ENCODE peak calls at places on chromosomes 4 and X, in five cellular contexts. M is bronchial epithelial cell, X is GM12865, P is WTC11, Q is ovary. B is an unnamed sample.

GRCh38 chr4:8468746-8469535 is 28.4 kb downstream of the TRMT44 start:
- DNase-seq in M (peak), X (peak), P (peak), Q (peak), B (peak)

GRCh38 chrX:56986138-56986537 is 9.2 kb downstream of the SPIN3 start:
- DNase-seq in M (peak), X (peak), P (no peak), Q (no peak), B (no peak)

GRCh38 chr4:145868637-145869409 is 69.8 kb downstream of the ZNF827 start:
- DNase-seq in M (no peak), X (peak), P (no peak), Q (no peak), B (no peak)

GRCh38 chrX:154368630-154369452 is 5.6 kb downstream of the FLNA start:
- DNase-seq in M (peak), X (peak), P (peak), Q (peak), B (peak)

GRCh38 chr4:101756181-101756580 is 34.3 kb upstream of the BANK1 start:
- DNase-seq in M (no peak), X (no peak), P (no peak), Q (no peak), B (no peak)

GRCh38 chr4:55545133-55545532 is 1.6 kb downstream of the CLOCK start:
- DNase-seq in M (peak), X (no peak), P (no peak), Q (no peak), B (peak)

GRCh38 chr4:86594559-86595425 is 677 bp downstream of the PTPN13 start:
- DNase-seq in M (peak), X (peak), P (peak), Q (peak), B (peak)

GRCh38 chrX:37578045-37578444 is 6.6 kb downstream of the LANCL3 start:
- DNase-seq in M (peak), X (no peak), P (no peak), Q (no peak), B (peak)

GRCh38 chr4:3717241-3717640 is 48.9 kb upstream of the ADRA2C start:
- DNase-seq in M (no peak), X (no peak), P (no peak), Q (no peak), B (no peak)

GRCh38 chr4:128155231-128155855 is 94.2 kb downstream of the LARP1B start:
- DNase-seq in M (no peak), X (no peak), P (no peak), Q (no peak), B (no peak)

GRCh38 chrX:68732906-68733493 is 85.5 kb downstream of the STARD8 start:
- DNase-seq in M (peak), X (peak), P (peak), Q (peak), B (peak)

GRCh38 chr4:76606662-76607265 is 171.7 kb downstream of the SHROOM3 start:
- DNase-seq in M (no peak), X (peak), P (no peak), Q (no peak), B (no peak)

GRCh38 chr4:51884606-51885005 is 41.7 kb downstream of the DCUN1D4 start:
- DNase-seq in M (no peak), X (no peak), P (no peak), Q (no peak), B (no peak)

GRCh38 chrX:88526385-88526784 is 220.6 kb upstream of the CPXCR1 start:
- DNase-seq in M (no peak), X (no peak), P (no peak), Q (no peak), B (no peak)

GRCh38 chrX:42803320-42803719 is 25.4 kb upstream of the PPP1R2C start:
- DNase-seq in M (peak), X (no peak), P (no peak), Q (no peak), B (peak)

GRCh38 chr4:67568820-67569219 is 10.3 kb downstream of the STAP1 start:
- DNase-seq in M (peak), X (no peak), P (no peak), Q (no peak), B (peak)

GRCh38 chr4:78057600-78058560 is 757 bp downstream of the FRAS1 start:
- DNase-seq in M (peak), X (peak), P (peak), Q (peak), B (peak)

GRCh38 chr4:117096886-117097285 is 11.5 kb upstream of the TRAM1L1 start:
- DNase-seq in M (no peak), X (no peak), P (no peak), Q (no peak), B (no peak)

GRCh38 chr4:7950301-7951092 is 10.8 kb upstream of the AFAP1 start:
- DNase-seq in M (no peak), X (no peak), P (no peak), Q (no peak), B (no peak)

GRCh38 chrX:11792461-11793421 is 34.7 kb downstream of the MSL3 start:
- DNase-seq in M (no peak), X (peak), P (no peak), Q (no peak), B (no peak)

GRCh38 chr4:48906283-48907173 is at the start of gene OCIAD2:
- DNase-seq in M (peak), X (peak), P (peak), Q (peak), B (peak)
- TF ChIP-seq CTCF in M (peak), X (peak), P (no peak), Q (no peak), B (no peak)

DNA sequence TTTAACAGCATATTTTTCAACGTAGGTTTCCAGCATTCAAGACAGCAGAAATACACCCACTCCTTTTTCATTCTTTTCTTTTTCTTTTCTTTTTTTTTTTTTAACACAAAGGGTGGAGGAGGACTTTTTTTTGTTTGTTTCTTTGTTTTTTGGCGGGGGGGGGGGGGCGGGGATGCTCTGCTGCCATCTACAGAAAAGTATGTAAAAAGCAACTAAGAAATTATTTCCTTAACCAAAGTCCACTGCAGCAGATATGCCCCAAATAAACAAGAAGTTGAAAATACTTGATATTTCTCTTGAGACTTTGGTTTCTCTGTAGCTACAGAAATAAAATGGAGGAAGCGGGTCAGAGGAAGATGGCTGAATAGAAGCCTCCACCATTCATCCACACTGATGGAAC is 63.2 kb upstream of the PBDC1 start:
- DNase-seq in M (no peak), X (no peak), P (no peak), Q (no peak), B (no peak)
- TF ChIP-seq CTCF in M (no peak), X (no peak), P (no peak), Q (no peak), B (no peak)

DNA sequence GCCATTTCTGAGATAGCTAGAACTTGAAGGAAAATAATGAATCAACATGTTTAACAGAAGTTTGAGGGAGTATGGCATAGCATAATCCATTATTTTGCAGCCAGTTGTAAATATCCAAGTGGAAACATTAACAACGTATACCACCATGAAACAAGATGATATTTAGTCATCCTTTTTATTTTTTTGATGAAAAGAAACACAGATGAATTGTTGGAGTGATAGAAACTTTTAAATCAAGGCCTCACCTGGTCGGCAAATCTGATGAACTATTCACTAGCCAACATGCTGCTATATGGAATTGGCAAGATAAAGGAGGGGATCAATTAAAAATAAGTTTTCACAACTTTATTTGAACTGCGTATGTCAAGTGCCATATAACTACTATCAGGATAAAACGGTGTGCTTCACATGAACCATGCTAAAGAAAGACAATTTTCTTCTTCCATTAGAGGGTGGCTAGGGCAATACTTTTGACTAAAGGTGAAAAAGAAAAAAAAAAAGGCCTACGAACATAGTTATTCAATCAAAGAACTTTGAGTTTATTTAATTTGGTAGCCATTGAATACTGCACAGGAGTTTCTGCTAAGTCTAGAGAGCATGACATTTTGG is 510.7 kb downstream of the SPOCK3 start:
- DNase-seq in M (no peak), X (no peak), P (no peak), Q (no peak), B (no peak)
- TF ChIP-seq CTCF in M (no peak), X (no peak), P (no peak), Q (no peak), B (no peak)

GRCh38 chrX:26670521-26670920 is 454.6 kb downstream of the MAGEB5 start:
- DNase-seq in M (no peak), X (no peak), P (no peak), Q (no peak), B (no peak)

GRCh38 chrX:26664919-26665318 is 448.9 kb downstream of the MAGEB5 start:
- DNase-seq in M (no peak), X (no peak), P (no peak), Q (no peak), B (no peak)
- TF ChIP-seq CTCF in M (no peak), X (no peak), P (no peak), Q (no peak), B (no peak)

GRCh38 chr4:20760053-20760452 is 59.8 kb downstream of the PACRGL start:
- DNase-seq in M (no peak), X (peak), P (peak), Q (no peak), B (peak)
- TF ChIP-seq CTCF in M (peak), X (no peak), P (no peak), Q (no peak), B (no peak)

GRCh38 chr4:131054489-131055019 is 1958.6 kb downstream of the C4orf33 start:
- DNase-seq in M (peak), X (peak), P (peak), Q (no peak), B (peak)
- TF ChIP-seq CTCF in M (no peak), X (peak), P (no peak), Q (no peak), B (no peak)

DNA sequence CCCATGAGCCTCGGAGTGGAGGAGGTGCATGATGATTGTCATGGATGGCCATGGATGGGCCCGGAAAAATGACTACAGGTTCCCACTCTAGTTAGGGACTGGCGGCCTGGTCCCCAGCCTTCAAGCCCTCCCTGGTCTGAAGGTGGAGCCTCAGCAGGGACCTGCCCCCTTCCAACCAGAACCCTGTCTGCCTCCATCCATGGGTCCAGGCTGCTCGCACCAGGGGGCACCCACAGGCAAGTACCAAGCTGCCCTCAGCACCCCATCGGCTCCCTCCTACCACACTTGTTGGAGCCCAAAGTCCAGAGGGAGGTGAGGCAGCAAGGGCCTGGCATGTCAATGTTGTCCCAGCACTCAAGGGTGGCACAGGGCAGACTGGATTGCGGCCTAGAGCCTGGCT is 2468.6 kb downstream of the PCDH7 start:
- DNase-seq in M (no peak), X (no peak), P (no peak), Q (no peak), B (no peak)
- TF ChIP-seq CTCF in M (no peak), X (no peak), P (no peak), Q (no peak), B (no peak)

GRCh38 chr4:83704786-83705185 is 168.9 kb downstream of the GPAT3 start:
- DNase-seq in M (no peak), X (no peak), P (no peak), Q (no peak), B (no peak)

GRCh38 chr4:83708500-83709175 is 172.7 kb downstream of the GPAT3 start:
- DNase-seq in M (no peak), X (no peak), P (peak), Q (no peak), B (no peak)

GRCh38 chr4:83709627-83710026 is 173.7 kb downstream of the GPAT3 start:
- DNase-seq in M (no peak), X (no peak), P (no peak), Q (no peak), B (no peak)
- TF ChIP-seq CTCF in M (no peak), X (no peak), P (no peak), Q (no peak), B (no peak)